ENCODE peak calls at places on chromosomes 7 and 10, in six cellular contexts. One of them, this sample, is unnamed.
A peak's percentile ranks its signal among the peaks of the same experiment; 100 is the strongest.

GRCh38 chr7:133633055-133633454 is 380.2 kb downstream of the EXOC4 start:
- DNase-seq in fibroblast of mammary gland: peak; percentile 75
- DNase-seq in HCT116: no peak
- DNase-seq in choroid plexus epithelial cell: peak; percentile 81
- DNase-seq in tibial nerve: no peak
- DNase-seq in dorsolateral prefrontal cortex: no peak
- DNase-seq in this sample: peak; percentile 81

GRCh38 chr7:116122972-116123595 is 87.3 kb upstream of the TES start:
- DNase-seq in HCT116: peak; percentile 32
- DNase-seq in tibial nerve: no peak
- DNase-seq in dorsolateral prefrontal cortex: no peak
- DNase-seq in choroid plexus epithelial cell: peak; percentile 83
- DNase-seq in fibroblast of mammary gland: peak; percentile 65
- DNase-seq in this sample: peak; percentile 78

GRCh38 chr7:44882899-44883298 is 2.4 kb downstream of the PURB start:
- DNase-seq in dorsolateral prefrontal cortex: no peak
- DNase-seq in fibroblast of mammary gland: peak; percentile 35
- DNase-seq in tibial nerve: no peak
- DNase-seq in choroid plexus epithelial cell: peak; percentile 23
- DNase-seq in HCT116: no peak
- DNase-seq in this sample: no peak

GRCh38 chr10:3702569-3702968 is 82.4 kb downstream of the KLF6 start:
- DNase-seq in dorsolateral prefrontal cortex: no peak
- DNase-seq in HCT116: no peak
- DNase-seq in fibroblast of mammary gland: no peak
- DNase-seq in tibial nerve: no peak
- DNase-seq in choroid plexus epithelial cell: no peak
- DNase-seq in this sample: no peak

GRCh38 chr10:109956454-109957091 is 33.3 kb upstream of the XPNPEP1 start:
- DNase-seq in fibroblast of mammary gland: peak; percentile 74
- DNase-seq in dorsolateral prefrontal cortex: no peak
- DNase-seq in choroid plexus epithelial cell: peak; percentile 59
- DNase-seq in tibial nerve: no peak
- DNase-seq in HCT116: peak; percentile 60
- DNase-seq in this sample: peak; percentile 61

GRCh38 chr7:118511146-118511545 is 286.6 kb downstream of the ANKRD7 start:
- DNase-seq in dorsolateral prefrontal cortex: no peak
- DNase-seq in HCT116: no peak
- DNase-seq in tibial nerve: no peak
- DNase-seq in fibroblast of mammary gland: no peak
- DNase-seq in choroid plexus epithelial cell: no peak
- DNase-seq in this sample: no peak

GRCh38 chr10:122208616-122209430 is 62.3 kb upstream of the BTBD16 start:
- DNase-seq in choroid plexus epithelial cell: no peak
- DNase-seq in dorsolateral prefrontal cortex: no peak
- DNase-seq in tibial nerve: no peak
- DNase-seq in HCT116: no peak
- DNase-seq in fibroblast of mammary gland: no peak
- DNase-seq in this sample: no peak

GRCh38 chr7:7790041-7790751 is 71.8 kb upstream of the RPA3 start:
- DNase-seq in HCT116: no peak
- DNase-seq in tibial nerve: no peak
- DNase-seq in dorsolateral prefrontal cortex: no peak
- DNase-seq in fibroblast of mammary gland: peak; percentile 36
- DNase-seq in choroid plexus epithelial cell: peak; percentile 63
- DNase-seq in this sample: no peak

GRCh38 chr10:20551761-20552160 is 345.4 kb downstream of the NEBL start:
- DNase-seq in tibial nerve: no peak
- DNase-seq in fibroblast of mammary gland: no peak
- DNase-seq in HCT116: no peak
- DNase-seq in choroid plexus epithelial cell: no peak
- DNase-seq in dorsolateral prefrontal cortex: no peak
- DNase-seq in this sample: no peak

GRCh38 chr7:31785081-31785480 is 98.1 kb downstream of the PPP1R17 start:
- DNase-seq in dorsolateral prefrontal cortex: no peak
- DNase-seq in tibial nerve: no peak
- DNase-seq in fibroblast of mammary gland: no peak
- DNase-seq in HCT116: no peak
- DNase-seq in choroid plexus epithelial cell: no peak
- DNase-seq in this sample: no peak

GRCh38 chr10:116978906-116979305 is 26.1 kb downstream of the SHTN1 start:
- DNase-seq in tibial nerve: no peak
- DNase-seq in dorsolateral prefrontal cortex: no peak
- DNase-seq in fibroblast of mammary gland: no peak
- DNase-seq in HCT116: no peak
- DNase-seq in choroid plexus epithelial cell: no peak
- DNase-seq in this sample: no peak

GRCh38 chr7:29039747-29040569 is 81.8 kb upstream of the TRIL start:
- DNase-seq in dorsolateral prefrontal cortex: no peak
- DNase-seq in choroid plexus epithelial cell: peak; percentile 26
- DNase-seq in HCT116: no peak
- DNase-seq in tibial nerve: no peak
- DNase-seq in fibroblast of mammary gland: peak; percentile 23
- DNase-seq in this sample: peak; percentile 55

GRCh38 chr7:101243786-101244384 is 996 bp downstream of the FIS1 start:
- DNase-seq in tibial nerve: no peak
- DNase-seq in fibroblast of mammary gland: peak; percentile 53
- DNase-seq in choroid plexus epithelial cell: peak; percentile 49
- DNase-seq in dorsolateral prefrontal cortex: no peak
- DNase-seq in HCT116: no peak
- DNase-seq in this sample: peak; percentile 35

GRCh38 chr10:79182763-79183467 is 114.1 kb downstream of the ZMIZ1 start:
- DNase-seq in dorsolateral prefrontal cortex: no peak
- DNase-seq in fibroblast of mammary gland: no peak
- DNase-seq in HCT116: no peak
- DNase-seq in tibial nerve: no peak
- DNase-seq in choroid plexus epithelial cell: no peak
- DNase-seq in this sample: no peak

GRCh38 chr10:113992601-113993011 is 51.1 kb upstream of the ADRB1 start:
- DNase-seq in dorsolateral prefrontal cortex: no peak
- DNase-seq in choroid plexus epithelial cell: no peak
- DNase-seq in tibial nerve: no peak
- DNase-seq in fibroblast of mammary gland: peak; percentile 42
- DNase-seq in HCT116: no peak
- DNase-seq in this sample: no peak

GRCh38 chr7:100873599-100874299 is 1.2 kb upstream of the SRRT start:
- DNase-seq in tibial nerve: no peak
- DNase-seq in dorsolateral prefrontal cortex: no peak
- DNase-seq in HCT116: no peak
- DNase-seq in choroid plexus epithelial cell: no peak
- DNase-seq in fibroblast of mammary gland: no peak
- DNase-seq in this sample: no peak

GRCh38 chr10:47261121-47261520 is 38.9 kb upstream of the GDF10 start:
- DNase-seq in tibial nerve: no peak
- DNase-seq in HCT116: no peak
- DNase-seq in dorsolateral prefrontal cortex: no peak
- DNase-seq in fibroblast of mammary gland: no peak
- DNase-seq in choroid plexus epithelial cell: no peak
- DNase-seq in this sample: no peak

GRCh38 chr10:31075434-31075833 is 43.8 kb upstream of the ZNF438 start:
- DNase-seq in HCT116: no peak
- DNase-seq in tibial nerve: no peak
- DNase-seq in choroid plexus epithelial cell: peak; percentile 92
- DNase-seq in fibroblast of mammary gland: peak; percentile 95
- DNase-seq in dorsolateral prefrontal cortex: no peak
- DNase-seq in this sample: peak; percentile 76

GRCh38 chr7:25947669-25948516 is 204.1 kb upstream of the NFE2L3 start:
- DNase-seq in tibial nerve: no peak
- DNase-seq in dorsolateral prefrontal cortex: no peak
- DNase-seq in fibroblast of mammary gland: no peak
- DNase-seq in HCT116: no peak
- DNase-seq in choroid plexus epithelial cell: no peak
- DNase-seq in this sample: no peak
- H3K4me3 ChIP-seq in tibial nerve: no peak overlapping the region
- H3K4me3 ChIP-seq in dorsolateral prefrontal cortex: no peak overlapping the region
- H3K4me3 ChIP-seq in fibroblast of mammary gland: no peak overlapping the region
- H3K4me3 ChIP-seq in HCT116: no peak overlapping the region
- H3K4me3 ChIP-seq in choroid plexus epithelial cell: no peak overlapping the region
- H3K4me3 ChIP-seq in this sample: no peak overlapping the region

GRCh38 chr10:61084493-61084892 is 140.5 kb upstream of the RHOBTB1 start:
- DNase-seq in fibroblast of mammary gland: no peak
- DNase-seq in tibial nerve: no peak
- DNase-seq in choroid plexus epithelial cell: no peak
- DNase-seq in dorsolateral prefrontal cortex: no peak
- DNase-seq in HCT116: no peak
- DNase-seq in this sample: no peak
- TF ChIP-seq CTCF in fibroblast of mammary gland: no peak
- TF ChIP-seq CTCF in tibial nerve: no peak
- TF ChIP-seq CTCF in choroid plexus epithelial cell: no peak
- TF ChIP-seq CTCF in dorsolateral prefrontal cortex: no peak
- TF ChIP-seq CTCF in HCT116: no peak
- TF ChIP-seq CTCF in this sample: no peak

DNA sequence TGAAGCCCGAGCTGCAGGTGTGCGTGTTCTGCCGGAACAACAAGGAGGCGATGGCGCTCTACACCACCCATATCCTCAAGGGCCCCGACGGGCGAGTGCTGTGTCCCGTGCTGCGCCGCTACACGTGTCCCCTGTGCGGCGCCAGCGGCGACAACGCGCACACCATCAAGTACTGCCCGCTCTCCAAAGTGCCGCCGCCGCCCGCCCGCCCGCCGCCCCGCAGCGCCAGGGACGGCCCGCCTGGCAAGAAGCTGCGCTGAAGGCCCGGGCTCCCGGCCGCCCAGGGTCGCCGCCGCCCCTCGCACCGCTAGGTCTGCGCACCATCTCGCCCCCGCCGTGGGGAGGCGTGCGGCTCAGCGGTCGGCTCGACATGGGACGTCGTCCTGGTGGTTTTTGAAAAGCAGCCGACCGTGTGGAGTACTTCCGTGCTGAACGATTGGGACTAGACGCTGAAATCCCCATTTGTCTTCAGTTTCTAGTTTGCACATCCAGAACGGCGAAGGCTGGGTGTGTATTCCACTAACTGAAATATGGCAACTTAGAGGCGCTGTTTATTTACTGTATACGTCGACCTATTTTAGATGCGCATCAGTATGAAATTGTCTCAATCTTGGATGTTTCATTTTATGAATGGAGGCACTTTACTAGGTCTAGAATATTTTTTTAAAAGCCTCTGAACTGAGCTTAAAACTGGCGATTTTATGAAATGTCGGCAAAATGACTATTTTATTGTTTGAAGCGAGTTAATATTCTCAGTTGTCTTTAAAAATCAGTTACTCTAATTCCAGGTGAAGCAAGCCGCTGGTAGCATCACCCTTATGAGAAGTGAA is 1.1 kb downstream of the NANOS1 start:
- DNase-seq in HCT116: peak; percentile 64
- DNase-seq in fibroblast of mammary gland: peak; percentile 53
- DNase-seq in tibial nerve: no peak
- DNase-seq in choroid plexus epithelial cell: peak; percentile 63
- DNase-seq in dorsolateral prefrontal cortex: no peak
- DNase-seq in this sample: peak; percentile 49
- H3K4me3 ChIP-seq in HCT116: peak overlapping the region; percentile 14
- H3K4me3 ChIP-seq in fibroblast of mammary gland: peak overlapping the region; percentile 29
- H3K4me3 ChIP-seq in tibial nerve: peak overlapping the region; percentile 74
- H3K4me3 ChIP-seq in choroid plexus epithelial cell: peak overlapping the region; percentile 57
- H3K4me3 ChIP-seq in dorsolateral prefrontal cortex: peak overlapping the region; percentile 50
- H3K4me3 ChIP-seq in this sample: peak overlapping the region; percentile 43

GRCh38 chr7:2670720-2671391 is 17.1 kb upstream of the AMZ1 start:
- DNase-seq in tibial nerve: no peak
- DNase-seq in fibroblast of mammary gland: peak; percentile 44
- DNase-seq in HCT116: peak; percentile 51
- DNase-seq in dorsolateral prefrontal cortex: peak; percentile 58
- DNase-seq in choroid plexus epithelial cell: peak; percentile 63
- DNase-seq in this sample: peak; percentile 67
- TF ChIP-seq CTCF in tibial nerve: peak; percentile 78
- TF ChIP-seq CTCF in fibroblast of mammary gland: peak; percentile 74
- TF ChIP-seq CTCF in HCT116: peak; percentile 85
- TF ChIP-seq CTCF in dorsolateral prefrontal cortex: peak; percentile 86
- TF ChIP-seq CTCF in choroid plexus epithelial cell: peak; percentile 87
- TF ChIP-seq CTCF in this sample: peak; percentile 82

This sample was measured in fibroblast of pulmonary artery.